ENCODE peak calls at places on chromosomes 3 and 15, in four cellular contexts. W is glomerular endothelial cell; P is stimulated activated CD4-positive, alpha-beta T cell treated with anti-CD3 and anti-CD28 coated beads, Interleukin-4, amount 100 ng/mL, for 1 hour; I is hepatocyte. M is an unnamed sample.

GRCh38 chr3:42159706-42160472 is 68.7 kb downstream of the TRAK1 start:
- DNase-seq in W (no peak), P (peak), I (peak), M (no peak)

GRCh38 chr3:139482206-139482605 is 5.9 kb upstream of the RBP2 start:
- DNase-seq in P (no peak), W (no peak), I (no peak), M (no peak)

GRCh38 chr3:111252795-111253194 is 181.2 kb downstream of the NECTIN3 start:
- DNase-seq in I (peak), P (no peak), W (no peak), M (peak)

GRCh38 chr3:45123030-45123429 is 23.1 kb downstream of the CDCP1 start:
- DNase-seq in I (peak), W (no peak), P (no peak), M (no peak)

GRCh38 chr3:46701211-46701939 is at the start of gene TMIE:
- DNase-seq in I (no peak), W (no peak), P (no peak), M (peak)

GRCh38 chr3:17322106-17322793 is 420.2 kb downstream of the TBC1D5 start:
- DNase-seq in W (no peak), P (no peak), I (no peak), M (no peak)

GRCh38 chr3:37050242-37050641 is 56.9 kb downstream of the MLH1 start:
- DNase-seq in P (no peak), I (peak), W (no peak), M (peak)

GRCh38 chr15:80462836-80463512 is 58.8 kb downstream of the ARNT2 start:
- DNase-seq in W (no peak), I (no peak), P (no peak), M (no peak)

GRCh38 chr3:127763337-127763736 is 59.0 kb downstream of the MGLL start:
- DNase-seq in W (no peak), P (no peak), I (no peak), M (no peak)

GRCh38 chr15:31977812-31978662 is 52.3 kb upstream of the CHRNA7 start:
- DNase-seq in I (peak), W (no peak), P (peak), M (peak)

GRCh38 chr15:73225358-73226015 is 143.3 kb downstream of the HCN4 start:
- DNase-seq in I (peak), P (peak), W (no peak), M (no peak)

M was measured in DMS53.